ENCODE peak calls at places on chromosomes 3 and 15, in six cellular contexts. R is Panc1, U is fibroblast of the aortic adventitia, T is breast epithelium, V is keratinocyte, Y is right lobe of liver. Z is an unnamed sample.

GRCh38 chr3:65004795-65005295 is 317.0 kb upstream of the ADAMTS9 start:
- DNase-seq in R (no peak), U (no peak), T (no peak), V (no peak), Y (no peak), Z (no peak)

GRCh38 chr3:156151824-156152428 is 31.5 kb downstream of the KCNAB1 start:
- DNase-seq in R (peak; percentile 28), U (peak; percentile 81), T (peak; percentile 48), V (peak; percentile 15), Y (peak; percentile 58), Z (peak; percentile 49)

GRCh38 chr3:169348981-169349942 is 314.2 kb downstream of the MECOM start:
- DNase-seq in R (no peak), U (peak; percentile 57), T (no peak), V (peak; percentile 45), Y (no peak), Z (no peak)

GRCh38 chr3:50671331-50671730 is 3.4 kb upstream of the DOCK3 start:
- DNase-seq in R (no peak), U (peak; percentile 83), T (no peak), V (no peak), Y (no peak), Z (peak; percentile 89)

GRCh38 chr3:127543441-127543840 is 47.1 kb downstream of the TPRA1 start:
- DNase-seq in R (no peak), U (no peak), T (no peak), V (no peak), Y (no peak), Z (no peak)

GRCh38 chr3:150567328-150567727 is 20.7 kb downstream of the EIF2A start:
- DNase-seq in R (no peak), U (no peak), T (no peak), V (no peak), Y (no peak), Z (no peak)

GRCh38 chr3:195905970-195906864 is 2.1 kb downstream of the TNK2 start:
- DNase-seq in R (no peak), U (no peak), T (no peak), V (no peak), Y (peak; percentile 9), Z (peak; percentile 100)

GRCh38 chr15:92963794-92964193 is 63.7 kb downstream of the CHD2 start:
- DNase-seq in R (no peak), U (no peak), T (no peak), V (no peak), Y (no peak), Z (no peak)

GRCh38 chr3:54243262-54243931 is 121.0 kb downstream of the CACNA2D3 start:
- DNase-seq in R (no peak), U (no peak), T (no peak), V (no peak), Y (no peak), Z (peak; percentile 28)

GRCh38 chr3:11509175-11510000 is 134.3 kb downstream of the VGLL4 start:
- DNase-seq in R (no peak), U (peak; percentile 96), T (peak; percentile 31), V (no peak), Y (peak; percentile 63), Z (peak; percentile 77)

GRCh38 chr3:117688583-117688982 is 979.0 kb downstream of the TUSC7 start:
- DNase-seq in R (no peak), U (no peak), T (no peak), V (no peak), Y (no peak), Z (peak; percentile 75)

GRCh38 chr3:150733373-150733935 is 29.5 kb downstream of the SIAH2 start:
- DNase-seq in R (no peak), U (no peak), T (no peak), V (no peak), Y (no peak), Z (no peak)

GRCh38 chr3:140447136-140447535 is 230.7 kb upstream of the TRIM42 start:
- DNase-seq in R (no peak), U (no peak), T (no peak), V (no peak), Y (no peak), Z (no peak)

GRCh38 chr3:165195628-165196576 is at the start of gene SLITRK3:
- DNase-seq in R (no peak), U (no peak), T (no peak), V (no peak), Y (peak; percentile 37), Z (no peak)

GRCh38 chr3:129470861-129471260 is 30.8 kb downstream of the IFT122 start:
- DNase-seq in R (no peak), U (no peak), T (no peak), V (no peak), Y (no peak), Z (no peak)

GRCh38 chr3:179613807-179614206 is 9.2 kb downstream of the NDUFB5 start:
- DNase-seq in R (no peak), U (peak; percentile 70), T (no peak), V (no peak), Y (no peak), Z (no peak)

GRCh38 chr15:85826756-85827515 is 32.2 kb upstream of the KLHL25 start:
- DNase-seq in R (no peak), U (peak; percentile 15), T (no peak), V (no peak), Y (no peak), Z (no peak)

GRCh38 chr3:160401301-160402095 is 2.0 kb downstream of the SMC4 start:
- DNase-seq in R (no peak), U (peak; percentile 83), T (no peak), V (no peak), Y (no peak), Z (no peak)

GRCh38 chr3:14428087-14429067 is 26.0 kb downstream of the SLC6A6 start:
- DNase-seq in R (no peak), U (no peak), T (no peak), V (no peak), Y (no peak), Z (peak; percentile 22)

GRCh38 chr15:90885432-90886290 is 1.4 kb downstream of the FES start:
- DNase-seq in R (no peak), U (peak; percentile 78), T (no peak), V (no peak), Y (peak; percentile 83), Z (no peak)

GRCh38 chr3:125594581-125595011 is 701 bp downstream of the OSBPL11 start:
- DNase-seq in R (no peak), U (no peak), T (no peak), V (no peak), Y (peak; percentile 60), Z (no peak)

GRCh38 chr3:100141576-100141975 is 27.3 kb upstream of the FILIP1L start:
- DNase-seq in R (no peak), U (no peak), T (no peak), V (no peak), Y (no peak), Z (no peak)

GRCh38 chr3:141393151-141394076 is 25.1 kb downstream of the ZBTB38 start:
- DNase-seq in R (no peak), U (peak; percentile 68), T (peak; percentile 54), V (no peak), Y (no peak), Z (no peak)

GRCh38 chr3:58564456-58565160 is 12.6 kb downstream of the FAM107A start:
- DNase-seq in R (no peak), U (peak; percentile 79), T (no peak), V (no peak), Y (no peak), Z (no peak)

GRCh38 chr15:86231864-86232801 is 152.5 kb downstream of the AGBL1 start:
- DNase-seq in R (no peak), U (peak; percentile 42), T (no peak), V (no peak), Y (no peak), Z (peak; percentile 23)

DNA sequence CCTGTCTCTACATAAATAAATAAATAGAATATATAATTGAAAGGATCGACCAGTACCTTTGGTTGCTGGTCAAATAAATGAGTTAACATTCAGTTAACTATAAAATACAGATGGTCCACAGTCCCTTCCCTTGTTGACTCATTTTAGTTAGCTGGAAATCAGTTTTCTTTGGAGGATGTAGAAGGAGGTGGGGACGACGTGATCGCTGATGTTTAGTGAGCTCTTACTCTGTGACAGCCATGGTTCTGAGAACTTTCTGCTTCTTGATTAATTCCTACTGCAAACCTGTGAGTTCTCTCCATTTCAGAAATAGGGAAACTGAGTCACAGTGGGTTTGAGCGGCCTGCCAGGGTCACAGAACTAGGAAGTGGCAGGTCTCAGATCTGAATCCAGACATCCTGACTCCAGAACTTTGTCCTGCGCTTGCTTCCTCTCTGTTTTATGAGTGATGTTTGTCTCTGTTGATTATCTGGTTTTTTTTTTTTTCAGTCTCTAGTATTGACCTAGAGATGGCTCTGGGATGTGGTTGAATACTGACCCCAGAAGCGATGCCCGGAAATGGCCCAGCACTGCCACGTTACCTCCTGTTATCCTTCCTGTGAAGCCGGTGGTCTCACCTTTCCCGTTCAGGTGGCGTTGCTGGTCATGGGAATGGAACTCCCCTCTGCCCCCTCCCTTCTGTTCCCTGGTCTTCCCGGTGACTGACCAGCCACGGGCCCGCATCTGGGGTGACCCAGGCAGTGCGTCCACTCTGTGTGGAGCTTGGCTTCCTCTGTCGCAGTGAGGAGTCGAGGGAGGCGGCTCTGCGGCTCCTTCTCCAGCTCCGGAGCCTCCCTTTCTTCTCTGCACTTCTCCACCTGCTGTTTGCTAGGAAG is 18.2 kb downstream of the SYNM start:
- DNase-seq in R (no peak), U (no peak), T (no peak), V (no peak), Y (no peak), Z (no peak)
- H3K4me3 ChIP-seq in R (peak overlapping the region; percentile 32), U (no peak overlapping the region), T (no peak overlapping the region), V (no peak overlapping the region), Y (no peak overlapping the region), Z (no peak overlapping the region)

GRCh38 chr3:26657406-26657976 is 34.9 kb downstream of the LRRC3B start:
- DNase-seq in R (no peak), U (no peak), T (no peak), V (no peak), Y (no peak), Z (no peak)
- TF ChIP-seq CTCF in R (no peak), U (no peak), T (no peak), V (no peak), Y (no peak), Z (no peak)

GRCh38 chr3:69354948-69355347 is 30.9 kb downstream of the FRMD4B start:
- DNase-seq in R (no peak), U (peak; percentile 5), T (no peak), V (peak; percentile 19), Y (no peak), Z (no peak)

GRCh38 chr3:69352305-69353087 is 33.4 kb downstream of the FRMD4B start:
- DNase-seq in R (no peak), U (no peak), T (no peak), V (no peak), Y (no peak), Z (no peak)

GRCh38 chr3:69353088-69353478 is 32.8 kb downstream of the FRMD4B start:
- DNase-seq in R (no peak), U (no peak), T (no peak), V (no peak), Y (no peak), Z (no peak)

GRCh38 chr3:69357196-69357595 is 28.7 kb downstream of the FRMD4B start:
- DNase-seq in R (no peak), U (no peak), T (no peak), V (no peak), Y (no peak), Z (no peak)

DNA sequence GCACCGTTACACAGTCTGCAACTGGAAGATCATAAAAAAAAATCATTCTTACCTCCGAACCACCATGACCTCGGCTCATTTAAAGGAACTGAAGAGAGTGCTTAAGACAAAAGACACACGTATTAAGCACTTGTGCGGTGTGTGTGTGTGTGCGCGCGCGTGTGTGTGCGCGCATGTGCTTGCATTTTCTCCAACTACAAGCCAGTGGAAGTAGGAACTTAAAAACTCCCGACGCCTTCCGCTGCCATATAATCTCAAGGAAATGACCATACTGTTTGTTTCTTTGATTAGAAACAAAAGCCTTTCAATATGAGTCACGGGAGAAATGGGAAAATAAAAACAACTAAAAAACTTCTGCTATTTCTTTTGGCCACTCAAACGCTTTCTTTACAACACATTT is 32.4 kb downstream of the FRMD4B start:
- DNase-seq in R (no peak), U (no peak), T (no peak), V (no peak), Y (no peak), Z (no peak)
- H3K4me3 ChIP-seq in R (no peak overlapping the region), U (no peak overlapping the region), T (peak overlapping the region; percentile 32), V (no peak overlapping the region), Y (peak overlapping the region; percentile 12), Z (no peak overlapping the region)

GRCh38 chr3:107600784-107601183 is 78.0 kb downstream of the BBX start:
- DNase-seq in R (no peak), U (peak; percentile 12), T (no peak), V (no peak), Y (no peak), Z (no peak)
- TF ChIP-seq CTCF in R (peak; percentile 10), U (no peak), T (no peak), V (no peak), Y (no peak), Z (no peak)